ENCODE peak calls at places on chromosome 5, in eight cellular contexts. T is IMR-90, B is epithelial cell of esophagus, H is WERI-Rb-1, K is AG09309, Z is right atrium auricular region, S is tibial nerve, O is transverse colon. L is an unnamed sample.

GRCh38 chr5:113102121-113102531 is 125.5 kb downstream of the DCP2 start:
- DNase-seq in T (peak; percentile 50), B (no peak), H (no peak), K (no peak), Z (no peak), S (no peak), O (no peak), L (no peak)

GRCh38 chr5:68215888-68216736 is 556 bp downstream of the PIK3R1 start:
- DNase-seq in T (peak; percentile 48), B (peak; percentile 24), H (peak; percentile 67), K (no peak), Z (no peak), S (peak; percentile 30), O (peak; percentile 71), L (peak; percentile 50)

GRCh38 chr5:73282383-73282782 is 109.4 kb downstream of the TMEM174 start:
- DNase-seq in T (no peak), B (no peak), H (no peak), K (no peak), Z (no peak), S (no peak), O (no peak), L (no peak)

GRCh38 chr5:170632985-170633234 is 129.1 kb downstream of the KCNIP1 start:
- DNase-seq in T (no peak), B (peak; percentile 9), H (peak; percentile 65), K (no peak), Z (no peak), S (no peak), O (peak; percentile 45), L (peak; percentile 73)

GRCh38 chr5:59177644-59178043 is 594.8 kb downstream of the RAB3C start:
- DNase-seq in T (no peak), B (no peak), H (no peak), K (no peak), Z (no peak), S (no peak), O (no peak), L (no peak)

GRCh38 chr5:39526914-39527477 is 102.2 kb upstream of the DAB2 start:
- DNase-seq in T (no peak), B (no peak), H (no peak), K (no peak), Z (no peak), S (no peak), O (no peak), L (peak; percentile 66)

GRCh38 chr5:129074903-129075302 is 19.6 kb upstream of the ISOC1 start:
- DNase-seq in T (no peak), B (no peak), H (peak; percentile 62), K (no peak), Z (no peak), S (no peak), O (no peak), L (no peak)

GRCh38 chr5:128965011-128965637 is at the start of gene SLC27A6:
- DNase-seq in T (no peak), B (peak; percentile 15), H (peak; percentile 76), K (no peak), Z (no peak), S (no peak), O (no peak), L (no peak)

GRCh38 chr5:73620335-73620687 is 5.7 kb upstream of the ARHGEF28 start:
- DNase-seq in T (no peak), B (no peak), H (no peak), K (no peak), Z (no peak), S (no peak), O (no peak), L (no peak)

GRCh38 chr5:126656397-126657007 is 55.8 kb downstream of the PHAX start:
- DNase-seq in T (peak; percentile 57), B (peak; percentile 55), H (no peak), K (peak; percentile 2), Z (no peak), S (no peak), O (no peak), L (no peak)

GRCh38 chr5:68419637-68420452 is 204.3 kb downstream of the PIK3R1 start:
- DNase-seq in T (no peak), B (no peak), H (peak; percentile 79), K (no peak), Z (no peak), S (no peak), O (peak; percentile 46), L (no peak)

GRCh38 chr5:81398741-81399140 is 4.8 kb upstream of the ACOT12 start:
- DNase-seq in T (no peak), B (no peak), H (no peak), K (no peak), Z (no peak), S (no peak), O (no peak), L (no peak)

GRCh38 chr5:143933434-143933833 is 121.5 kb downstream of the HMHB1 start:
- DNase-seq in T (no peak), B (peak; percentile 86), H (no peak), K (no peak), Z (no peak), S (no peak), O (no peak), L (no peak)

GRCh38 chr5:126938461-126938860 is 91.9 kb downstream of the MARCHF3 start:
- DNase-seq in T (peak; percentile 89), B (peak; percentile 78), H (no peak), K (peak; percentile 70), Z (no peak), S (no peak), O (no peak), L (no peak)

DNA sequence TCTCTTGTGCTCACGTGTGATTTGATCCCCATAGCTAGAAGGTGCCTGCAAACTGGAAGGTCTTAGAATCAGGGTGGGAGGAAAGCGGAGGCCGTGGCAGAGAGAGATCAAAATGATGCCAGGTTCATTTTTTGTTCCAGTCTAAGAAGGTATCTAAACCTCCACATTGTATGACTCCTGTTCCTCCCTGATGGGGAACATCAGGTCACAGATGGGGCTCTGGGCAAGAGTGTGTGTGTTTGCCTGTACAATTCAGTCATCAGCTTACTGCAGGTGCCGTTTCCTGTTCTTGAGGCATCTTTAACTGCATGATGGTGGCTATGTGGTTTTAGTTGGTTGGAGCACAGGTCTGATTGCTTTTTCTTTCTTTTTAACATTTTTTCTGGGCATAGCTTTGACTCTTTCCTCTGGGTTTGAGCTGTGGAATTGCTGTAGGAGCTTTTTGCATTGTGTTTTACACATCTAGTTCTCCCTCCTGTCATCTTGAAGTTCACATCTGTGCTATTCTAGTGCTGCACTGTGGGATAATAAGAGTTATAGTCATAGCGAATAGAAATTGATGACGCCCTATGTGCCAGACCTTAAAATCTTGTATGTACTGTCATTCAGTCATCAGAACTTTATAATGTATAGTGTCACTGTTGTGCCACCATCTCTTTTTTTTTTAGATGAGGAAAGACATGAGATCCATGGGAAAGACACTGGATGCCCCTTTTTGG is 30.8 kb downstream of the ARHGAP26 start:
- DNase-seq in T (no peak), B (no peak), H (no peak), K (no peak), Z (no peak), S (no peak), O (no peak), L (no peak)
- H3K4me3 ChIP-seq in T (no peak overlapping the region), B (no peak overlapping the region), H (no peak overlapping the region), K (no peak overlapping the region), Z (no peak overlapping the region), S (no peak overlapping the region), O (no peak overlapping the region), L (no peak overlapping the region)

DNA sequence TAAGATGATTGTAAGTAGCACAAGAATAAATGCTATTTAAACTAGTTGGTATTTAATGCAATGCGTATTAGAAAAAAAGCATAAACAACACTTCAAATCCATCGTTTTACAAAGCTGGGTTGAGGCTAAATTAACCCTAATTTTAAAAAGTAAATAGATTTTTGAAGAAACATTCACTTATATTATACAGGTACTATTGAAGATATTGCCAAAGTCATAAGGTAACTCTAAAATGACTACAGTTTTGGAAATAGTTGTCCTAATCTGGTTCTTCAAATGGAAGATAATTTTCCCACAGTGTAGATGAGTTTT is 20.1 kb downstream of the SLC38A9 start:
- DNase-seq in T (no peak), B (no peak), H (no peak), K (no peak), Z (no peak), S (no peak), O (no peak), L (no peak)
- TF ChIP-seq CTCF in T (no peak), B (no peak), H (no peak), K (no peak), Z (no peak), S (no peak), O (no peak), L (no peak)

GRCh38 chr5:1133510-1134255 is 21.8 kb upstream of the SLC12A7 start:
- DNase-seq in T (no peak), B (no peak), H (no peak), K (no peak), Z (no peak), S (no peak), O (no peak), L (no peak)
- H3K4me3 ChIP-seq in T (no peak overlapping the region), B (no peak overlapping the region), H (no peak overlapping the region), K (no peak overlapping the region), Z (no peak overlapping the region), S (no peak overlapping the region), O (no peak overlapping the region), L (no peak overlapping the region)

DNA sequence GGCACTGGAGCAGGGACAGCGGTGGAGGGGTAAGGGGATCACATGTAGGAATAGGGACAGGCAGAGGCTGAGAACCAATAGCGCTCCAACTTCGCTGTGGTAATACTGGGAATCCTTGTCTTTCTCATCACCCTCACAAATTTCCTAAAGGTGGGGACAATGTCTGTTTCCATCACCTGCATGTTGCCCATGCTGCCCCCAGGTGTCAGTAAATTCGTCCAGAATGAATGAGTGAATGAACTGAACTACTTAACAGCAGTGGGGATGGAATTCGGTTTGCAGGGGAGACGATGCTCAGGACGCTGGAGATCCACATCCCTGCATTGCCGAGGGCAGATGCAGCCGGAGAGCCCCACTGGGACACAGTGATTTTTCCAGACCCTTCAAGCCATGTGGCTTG is 129.9 kb downstream of the PDZD2 start:
- DNase-seq in T (no peak), B (no peak), H (no peak), K (no peak), Z (no peak), S (no peak), O (no peak), L (peak; percentile 12)
- TF ChIP-seq CTCF in T (no peak), B (no peak), H (no peak), K (no peak), Z (no peak), S (no peak), O (no peak), L (peak; percentile 12)